ENCODE peak calls at places on chromosomes 4 and X, in six cellular contexts. F, P, R, H, A and G are unnamed samples.

GRCh38 chrX:46044486-46044885 is 500.7 kb downstream of the ZNF674 start:
- DNase-seq in P (peak), F (no peak), H (no peak), R (no peak), A (no peak), G (no peak)

GRCh38 chr4:11566440-11567022 is 137.8 kb upstream of the HS3ST1 start:
- DNase-seq in A (no peak), R (no peak), F (no peak), H (no peak), P (no peak), G (no peak)

GRCh38 chrX:137194164-137194563 is 160.4 kb upstream of the GPR101 start:
- DNase-seq in H (no peak), F (peak), A (peak), P (no peak), R (no peak), G (no peak)

GRCh38 chr4:31655328-31655727 is 935.2 kb downstream of the PCDH7 start:
- DNase-seq in A (no peak), P (peak), R (no peak), F (no peak), H (no peak), G (no peak)

GRCh38 chrX:65871671-65872311 is 168.1 kb downstream of the VSIG4 start:
- DNase-seq in A (no peak), F (peak), H (no peak), P (no peak), R (no peak), G (peak)

GRCh38 chr4:75118739-75119138 is 185.8 kb downstream of the PARM1 start:
- DNase-seq in F (no peak), P (no peak), R (no peak), H (no peak), A (no peak), G (no peak)

GRCh38 chrX:31334997-31335396 is 263.2 kb upstream of the FTHL17 start:
- DNase-seq in A (no peak), R (no peak), H (no peak), P (no peak), F (no peak), G (no peak)

GRCh38 chrX:56788229-56788628 is 59.2 kb downstream of the NBDY start:
- DNase-seq in H (peak), R (peak), F (no peak), P (no peak), A (no peak), G (no peak)

GRCh38 chr4:38030023-38030422 is 69.8 kb downstream of the PTTG2 start:
- DNase-seq in F (no peak), R (no peak), A (no peak), P (peak), H (no peak), G (no peak)

GRCh38 chr4:121119715-121120114 is 44.4 kb downstream of the TNIP3 start:
- DNase-seq in P (no peak), R (no peak), A (no peak), F (no peak), H (no peak), G (no peak)

GRCh38 chr4:54149323-54149722 is 49.4 kb downstream of the GSX2 start:
- DNase-seq in A (no peak), P (no peak), F (no peak), H (no peak), R (no peak), G (no peak)

GRCh38 chr4:118058955-118059354 is 24.7 kb downstream of the NDST3 start:
- DNase-seq in P (no peak), R (no peak), A (no peak), H (no peak), F (no peak), G (no peak)

GRCh38 chrX:154712781-154713391 is 38.0 kb downstream of the GAB3 start:
- DNase-seq in P (peak), R (no peak), H (no peak), F (no peak), A (no peak), G (no peak)

GRCh38 chr4:119498520-119498919 is 130.1 kb downstream of the PDE5A start:
- DNase-seq in R (no peak), F (no peak), H (peak), A (peak), P (no peak), G (peak)

GRCh38 chr4:7519638-7520373 is 85.1 kb upstream of the PSAPL1 start:
- DNase-seq in H (no peak), P (no peak), F (peak), A (no peak), R (no peak), G (no peak)

GRCh38 chr4:110514889-110515479 is 39.0 kb downstream of the ENPEP start:
- DNase-seq in H (no peak), F (peak), R (no peak), A (no peak), P (peak), G (no peak)

GRCh38 chr4:59772740-59773139 is 1427.4 kb upstream of the ADGRL3 start:
- DNase-seq in F (no peak), R (no peak), A (no peak), H (no peak), P (no peak), G (no peak)

GRCh38 chrX:8873102-8873501 is 71.9 kb upstream of the FAM9A start:
- DNase-seq in H (no peak), R (no peak), P (no peak), F (peak), A (no peak), G (no peak)

GRCh38 chr4:36187723-36188333 is 56.5 kb downstream of the ARAP2 start:
- DNase-seq in P (peak), H (no peak), A (no peak), F (peak), R (no peak), G (no peak)

GRCh38 chr4:52711834-52712171 is 39.4 kb downstream of the ERVMER34-1 start:
- DNase-seq in H (no peak), R (no peak), F (no peak), P (no peak), A (no peak), G (no peak)

GRCh38 chr4:3043272-3044020 is 30.9 kb downstream of the HTT-AS start:
- DNase-seq in R (no peak), H (no peak), A (no peak), P (no peak), F (no peak), G (no peak)

GRCh38 chr4:165112258-165113156 is at the start of gene TMEM192:
- DNase-seq in R (peak), F (peak), A (peak), H (peak), P (peak), G (peak)

DNA sequence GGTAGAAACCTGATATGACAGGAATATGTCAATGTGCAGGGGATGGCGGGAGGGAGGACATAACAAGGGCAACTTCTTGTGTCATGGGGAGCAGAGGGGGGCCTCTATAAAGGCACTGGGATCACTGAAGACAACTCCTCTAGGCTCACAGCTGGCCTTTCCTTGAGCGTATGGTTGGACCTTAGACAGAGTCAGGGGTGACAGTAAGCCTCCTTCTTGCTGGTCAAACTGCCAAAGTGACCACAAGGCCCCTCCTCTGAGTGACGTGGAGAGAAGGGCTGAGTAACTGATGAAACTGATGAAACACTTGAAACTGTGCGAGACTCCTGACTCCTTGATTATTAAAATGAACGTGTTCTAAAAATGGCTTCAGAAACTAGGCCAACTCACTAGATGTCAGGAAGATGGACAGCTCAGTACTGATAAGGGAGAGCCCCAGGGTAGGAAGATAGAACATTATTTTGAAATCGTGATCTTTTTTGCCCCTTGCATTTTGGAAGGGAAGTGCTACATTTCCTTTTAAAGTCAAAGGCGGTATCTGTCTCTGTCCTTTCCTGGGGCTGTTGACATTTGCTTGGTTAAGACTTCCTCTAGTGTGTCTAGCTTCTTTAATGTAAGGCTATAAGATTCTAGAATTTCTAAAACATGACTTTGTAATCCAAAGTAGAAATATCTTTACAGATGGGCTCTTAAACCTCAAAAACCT is 1.6 kb downstream of the RAB33A start:
- DNase-seq in P (peak), H (peak), R (no peak), A (no peak), F (no peak), G (peak)
- H3K4me3 ChIP-seq in P (peak), H (no peak), R (no peak), A (no peak), F (no peak), G (no peak)

GRCh38 chrX:151985531-151985930 is 11.1 kb upstream of the GABRE start:
- DNase-seq in F (no peak), A (no peak), H (no peak), R (no peak), P (no peak), G (no peak)

GRCh38 chrX:151985955-151986354 is 11.5 kb upstream of the GABRE start:
- DNase-seq in A (no peak), R (no peak), P (peak), H (no peak), F (no peak), G (peak)

GRCh38 chrX:151984328-151984727 is 9.9 kb upstream of the GABRE start:
- DNase-seq in H (no peak), A (no peak), R (no peak), P (peak), F (no peak), G (peak)

GRCh38 chrX:151983186-151983585 is 8.7 kb upstream of the GABRE start:
- DNase-seq in A (no peak), R (no peak), H (no peak), F (no peak), P (no peak), G (no peak)

GRCh38 chrX:151984891-151985290 is 10.4 kb upstream of the GABRE start:
- DNase-seq in R (no peak), F (no peak), H (no peak), P (no peak), A (no peak), G (no peak)
- TF ChIP-seq CTCF in R (no peak), F (no peak), H (no peak), P (no peak), A (no peak), G (no peak)

GRCh38 chr4:107931775-107932321 is 499 bp downstream of the CYP2U1 start:
- DNase-seq in R (peak), P (no peak), A (no peak), H (peak), F (no peak), G (peak)
- H3K27ac ChIP-seq in R (peak), P (no peak), A (peak), H (peak), F (no peak), G (peak)

GRCh38 chr4:112521123-112522116 is 5.4 kb upstream of the NEUROG2 start:
- DNase-seq in F (peak), A (no peak), P (no peak), R (no peak), H (no peak), G (no peak)
- H3K4me3 ChIP-seq in F (peak), A (no peak), P (no peak), R (no peak), H (no peak), G (no peak)

GRCh38 chr4:22454955-22455354 is 60.9 kb downstream of the ADGRA3 start:
- DNase-seq in H (no peak), F (no peak), A (no peak), P (no peak), R (no peak), G (no peak)

GRCh38 chr4:22458112-22458511 is 57.8 kb downstream of the ADGRA3 start:
- DNase-seq in A (no peak), R (no peak), F (no peak), P (no peak), H (no peak), G (no peak)

GRCh38 chr4:22454216-22454838 is 61.5 kb downstream of the ADGRA3 start:
- DNase-seq in R (no peak), H (no peak), P (no peak), A (no peak), F (no peak), G (no peak)

GRCh38 chr4:22457348-22457747 is 58.5 kb downstream of the ADGRA3 start:
- DNase-seq in H (no peak), P (no peak), F (no peak), R (no peak), A (no peak), G (no peak)

DNA sequence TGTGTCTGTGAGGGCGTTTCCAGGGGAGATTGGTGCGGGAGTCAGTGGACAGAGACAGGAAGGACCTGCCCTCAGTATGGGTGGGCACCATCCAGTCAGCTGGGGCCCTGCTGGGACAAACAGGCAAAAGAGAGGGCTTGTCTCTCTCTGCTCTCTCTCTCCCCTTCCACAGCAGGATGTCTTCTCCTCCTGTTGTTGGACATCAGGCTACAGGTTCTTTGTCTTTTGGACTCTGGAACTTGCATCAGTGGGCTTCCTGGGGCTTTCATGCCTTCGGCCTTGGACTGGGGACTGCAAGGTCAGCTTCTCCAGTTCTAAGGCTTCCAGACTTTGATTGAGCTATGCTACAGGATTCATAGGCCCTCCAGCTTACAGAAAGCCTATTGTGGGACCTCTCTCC is 59.6 kb downstream of the ADGRA3 start:
- DNase-seq in A (no peak), P (no peak), H (no peak), F (no peak), R (no peak), G (no peak)
- TF ChIP-seq CTCF in A (no peak), P (no peak), H (no peak), F (no peak), R (no peak), G (no peak)